ENCODE peak calls at places on chromosome 2, in nine cellular contexts. H, E, P, W, A, D, N, X and O are unnamed samples.

GRCh38 chr2:26449278-26450030 is 28.5 kb downstream of the OTOF start:
- DNase-seq in H (no peak), E (no peak), P (no peak), W (no peak), A (no peak), D (no peak), N (no peak), X (no peak), O (no peak)

GRCh38 chr2:88556026-88556425 is 71.2 kb downstream of the EIF2AK3 start:
- DNase-seq in H (no peak), E (no peak), P (no peak), W (no peak), A (no peak), D (no peak), N (no peak), X (no peak), O (no peak)

GRCh38 chr2:167753142-167753541 is 494.3 kb downstream of the STK39 start:
- DNase-seq in H (no peak), E (no peak), P (no peak), W (no peak), A (no peak), D (no peak), N (no peak), X (no peak), O (no peak)

GRCh38 chr2:3450385-3451031 is 68.8 kb downstream of the ADI1 start:
- DNase-seq in H (no peak), E (no peak), P (no peak), W (no peak), A (no peak), D (no peak), N (no peak), X (no peak), O (peak)

GRCh38 chr2:138059967-138060635 is 95.8 kb downstream of the HNMT start:
- DNase-seq in H (peak), E (peak), P (no peak), W (peak), A (peak), D (peak), N (no peak), X (no peak), O (no peak)

GRCh38 chr2:102803041-102803896 is 41.4 kb downstream of the TMEM182 start:
- DNase-seq in H (peak), E (no peak), P (no peak), W (no peak), A (no peak), D (no peak), N (no peak), X (no peak), O (no peak)

GRCh38 chr2:111029135-111029927 is 91.4 kb upstream of the BCL2L11 start:
- DNase-seq in H (no peak), E (peak), P (no peak), W (no peak), A (no peak), D (no peak), N (no peak), X (peak), O (no peak)

GRCh38 chr2:229520582-229521221 is 193.7 kb downstream of the DNER start:
- DNase-seq in H (no peak), E (no peak), P (no peak), W (no peak), A (peak), D (no peak), N (no peak), X (no peak), O (no peak)

GRCh38 chr2:88903744-88904353 is 212.4 kb downstream of the RPIA start:
- DNase-seq in H (no peak), E (peak), P (no peak), W (peak), A (peak), D (peak), N (no peak), X (no peak), O (no peak)

GRCh38 chr2:46871976-46872381 is 43.6 kb downstream of the MCFD2 start:
- DNase-seq in H (no peak), E (no peak), P (no peak), W (peak), A (no peak), D (no peak), N (no peak), X (no peak), O (no peak)

GRCh38 chr2:102098756-102099155 is 43.8 kb upstream of the IL1R1 start:
- DNase-seq in H (no peak), E (no peak), P (no peak), W (no peak), A (no peak), D (no peak), N (no peak), X (no peak), O (no peak)

GRCh38 chr2:6639870-6640639 is 225.7 kb downstream of the CMPK2 start:
- DNase-seq in H (no peak), E (no peak), P (peak), W (no peak), A (no peak), D (no peak), N (no peak), X (peak), O (no peak)

GRCh38 chr2:203718087-203718486 is 11.6 kb downstream of the CD28 start:
- DNase-seq in H (no peak), E (no peak), P (no peak), W (no peak), A (peak), D (peak), N (no peak), X (no peak), O (no peak)

GRCh38 chr2:241003047-241003360 is 4.6 kb downstream of the SNED1 start:
- DNase-seq in H (no peak), E (no peak), P (no peak), W (no peak), A (no peak), D (no peak), N (no peak), X (no peak), O (peak)

GRCh38 chr2:164747786-164748433 is 93.7 kb downstream of the COBLL1 start:
- DNase-seq in H (no peak), E (no peak), P (no peak), W (no peak), A (no peak), D (no peak), N (no peak), X (no peak), O (no peak)

GRCh38 chr2:195582188-195582587 is 74.8 kb upstream of the SLC39A10 start:
- DNase-seq in H (no peak), E (no peak), P (no peak), W (no peak), A (no peak), D (no peak), N (no peak), X (no peak), O (no peak)

GRCh38 chr2:69716555-69717120 is 25.3 kb upstream of the ANXA4 start:
- DNase-seq in H (peak), E (no peak), P (no peak), W (peak), A (peak), D (peak), N (no peak), X (no peak), O (no peak)

GRCh38 chr2:108982259-108982679 is 6.8 kb downstream of the EDAR start:
- DNase-seq in H (no peak), E (no peak), P (no peak), W (no peak), A (no peak), D (no peak), N (no peak), X (no peak), O (no peak)

GRCh38 chr2:105872142-105872728 is 127.5 kb downstream of the NCK2 start:
- DNase-seq in H (no peak), E (no peak), P (no peak), W (no peak), A (no peak), D (no peak), N (no peak), X (no peak), O (no peak)

GRCh38 chr2:159349674-159350299 is 63.3 kb upstream of the WDSUB1 start:
- DNase-seq in H (no peak), E (no peak), P (no peak), W (no peak), A (peak), D (no peak), N (no peak), X (no peak), O (no peak)

GRCh38 chr2:98551316-98551715 is 57.0 kb downstream of the COA5 start:
- DNase-seq in H (no peak), E (no peak), P (no peak), W (no peak), A (no peak), D (no peak), N (no peak), X (no peak), O (no peak)

GRCh38 chr2:10982931-10983701 is 71.4 kb downstream of the KCNF1 start:
- DNase-seq in H (no peak), E (no peak), P (no peak), W (peak), A (peak), D (no peak), N (no peak), X (no peak), O (no peak)

GRCh38 chr2:226649871-226650660 is 149.6 kb downstream of the IRS1 start:
- DNase-seq in H (peak), E (peak), P (no peak), W (peak), A (peak), D (peak), N (peak), X (peak), O (no peak)

GRCh38 chr2:217065695-217066405 is 206.0 kb upstream of the TNP1 start:
- DNase-seq in H (peak), E (peak), P (no peak), W (peak), A (peak), D (peak), N (no peak), X (no peak), O (no peak)

GRCh38 chr2:171923206-171923605 is 945 bp downstream of the HAT1 start:
- DNase-seq in H (peak), E (no peak), P (peak), W (peak), A (peak), D (peak), N (no peak), X (no peak), O (no peak)

GRCh38 chr2:163155279-163155883 is 316.8 kb upstream of the KCNH7 start:
- DNase-seq in H (peak), E (peak), P (no peak), W (peak), A (peak), D (peak), N (no peak), X (no peak), O (no peak)

GRCh38 chr2:232349546-232349945 is 29.0 kb upstream of the ALPP start:
- DNase-seq in H (no peak), E (no peak), P (no peak), W (no peak), A (no peak), D (no peak), N (no peak), X (no peak), O (no peak)

GRCh38 chr2:205775091-205775876 is 93.0 kb downstream of the NRP2 start:
- DNase-seq in H (peak), E (peak), P (no peak), W (no peak), A (peak), D (peak), N (no peak), X (no peak), O (no peak)

GRCh38 chr2:155203187-155203586 is 504.7 kb downstream of the KCNJ3 start:
- DNase-seq in H (no peak), E (no peak), P (no peak), W (no peak), A (no peak), D (no peak), N (no peak), X (no peak), O (no peak)

GRCh38 chr2:189249171-189249570 is 69.6 kb upstream of the COL5A2 start:
- DNase-seq in H (peak), E (no peak), P (no peak), W (peak), A (peak), D (peak), N (no peak), X (no peak), O (no peak)

GRCh38 chr2:180505203-180505602 is 475.2 kb upstream of the UBE2E3 start:
- DNase-seq in H (peak), E (no peak), P (no peak), W (peak), A (no peak), D (peak), N (no peak), X (no peak), O (no peak)

GRCh38 chr2:164151518-164151917 is 415.7 kb upstream of the FIGN start:
- DNase-seq in H (no peak), E (no peak), P (no peak), W (no peak), A (peak), D (no peak), N (no peak), X (no peak), O (no peak)

DNA sequence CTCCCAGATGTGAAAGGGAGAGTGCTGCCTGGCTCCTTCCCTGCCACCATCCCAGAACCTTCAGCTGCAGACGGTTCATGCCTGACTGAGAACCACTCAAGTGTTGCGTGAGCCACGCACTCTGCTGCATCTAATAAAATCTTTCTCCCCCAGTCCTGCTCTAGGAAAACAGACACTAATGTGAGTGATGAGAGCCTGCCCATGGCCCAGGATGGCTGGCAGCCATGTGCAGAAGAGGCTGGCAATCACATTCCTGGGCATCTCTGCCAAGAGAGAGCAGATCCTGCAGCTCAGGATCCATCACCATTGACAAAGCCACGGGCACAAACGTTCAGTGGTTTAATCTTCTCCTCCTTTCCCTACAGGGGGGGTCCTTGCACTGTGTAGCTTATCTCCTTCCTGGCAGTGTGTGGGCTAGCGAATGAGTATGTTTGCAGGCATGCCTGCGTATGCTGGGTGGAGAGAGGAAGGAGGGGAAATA is 477.5 kb downstream of the SLC4A3 start:
- DNase-seq in H (peak), E (peak), P (no peak), W (peak), A (peak), D (peak), N (no peak), X (no peak), O (no peak)
- TF ChIP-seq CTCF in H (peak), E (no peak), P (no peak), W (peak), A (peak), D (peak), N (peak), X (peak), O (peak)

GRCh38 chr2:14690926-14691325 is 58.4 kb downstream of the LRATD1 start:
- DNase-seq in H (no peak), E (no peak), P (no peak), W (no peak), A (no peak), D (no peak), N (no peak), X (no peak), O (no peak)
- TF ChIP-seq CTCF in H (no peak), E (no peak), P (no peak), W (no peak), A (no peak), D (no peak), N (no peak), X (no peak), O (no peak)

DNA sequence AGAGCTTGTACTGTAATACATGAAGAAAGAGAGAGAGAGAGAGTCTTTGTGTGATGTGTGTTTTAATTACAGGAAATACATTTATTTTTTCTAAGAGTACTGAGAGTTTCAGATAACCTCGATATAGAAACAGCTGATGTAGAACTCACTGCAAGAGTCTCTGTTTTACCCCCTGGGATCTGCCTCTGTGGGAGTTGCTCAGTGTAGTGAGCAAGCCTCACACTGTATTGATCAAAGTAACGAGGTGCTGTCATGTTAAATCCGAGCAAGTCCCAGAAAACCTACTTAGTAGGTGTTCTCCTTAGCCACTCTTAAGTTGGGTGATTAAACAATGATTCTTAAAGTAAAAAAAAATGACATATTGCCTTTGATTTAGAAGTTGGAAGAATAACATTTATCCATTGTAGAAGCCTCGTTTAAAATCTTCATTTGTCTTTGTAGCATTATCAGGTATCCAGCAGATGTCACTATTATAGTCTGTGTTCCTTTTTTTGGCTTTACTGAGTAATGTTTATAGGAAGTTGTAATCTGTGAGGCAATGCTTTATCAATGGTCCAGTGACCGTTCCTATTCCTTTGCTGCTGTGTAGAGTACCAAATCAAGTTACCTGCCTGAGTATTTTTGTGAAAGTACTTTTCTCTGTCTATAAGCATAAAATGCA is 219.0 kb downstream of the MYO3B start:
- DNase-seq in H (peak), E (peak), P (no peak), W (peak), A (peak), D (peak), N (no peak), X (no peak), O (no peak)
- TF ChIP-seq CTCF in H (peak), E (peak), P (peak), W (peak), A (peak), D (peak), N (peak), X (peak), O (peak)

GRCh38 chr2:190344275-190344827 is 962 bp downstream of the INPP1 start:
- DNase-seq in H (no peak), E (peak), P (no peak), W (no peak), A (no peak), D (no peak), N (no peak), X (no peak), O (no peak)
- TF ChIP-seq CTCF in H (peak), E (peak), P (peak), W (peak), A (peak), D (peak), N (peak), X (peak), O (peak)

DNA sequence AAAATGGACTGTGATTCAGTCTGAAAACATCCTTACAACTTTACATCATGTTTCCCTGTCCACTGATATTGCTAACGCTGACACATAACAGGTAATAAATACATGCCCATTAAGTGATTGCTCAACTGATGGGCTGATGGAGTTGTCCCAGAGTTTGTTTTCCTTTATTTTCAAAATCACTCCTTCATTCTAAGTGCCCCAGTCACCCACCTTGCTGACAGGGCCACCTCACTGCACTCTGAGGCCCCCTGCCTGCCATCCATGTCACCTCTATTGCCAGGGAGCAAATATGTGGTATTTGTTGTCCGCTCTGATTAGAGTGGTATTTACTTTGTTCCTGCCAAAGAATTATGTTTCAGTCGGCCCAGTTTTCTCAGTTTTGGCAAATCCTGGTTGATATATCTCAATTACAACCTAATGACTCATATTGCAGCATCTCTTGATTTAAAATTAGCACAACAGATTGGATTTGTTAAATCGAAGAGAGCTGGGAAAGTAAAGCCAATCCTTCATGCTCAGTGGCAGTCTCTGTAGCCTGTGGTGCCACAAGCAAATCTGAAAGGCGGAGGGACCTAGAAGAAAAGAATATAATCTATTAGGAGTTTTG is 105.1 kb downstream of the RDH14 start:
- DNase-seq in H (peak), E (peak), P (no peak), W (peak), A (peak), D (peak), N (no peak), X (peak), O (no peak)
- TF ChIP-seq CTCF in H (no peak), E (no peak), P (no peak), W (peak), A (peak), D (peak), N (no peak), X (peak), O (peak)

DNA sequence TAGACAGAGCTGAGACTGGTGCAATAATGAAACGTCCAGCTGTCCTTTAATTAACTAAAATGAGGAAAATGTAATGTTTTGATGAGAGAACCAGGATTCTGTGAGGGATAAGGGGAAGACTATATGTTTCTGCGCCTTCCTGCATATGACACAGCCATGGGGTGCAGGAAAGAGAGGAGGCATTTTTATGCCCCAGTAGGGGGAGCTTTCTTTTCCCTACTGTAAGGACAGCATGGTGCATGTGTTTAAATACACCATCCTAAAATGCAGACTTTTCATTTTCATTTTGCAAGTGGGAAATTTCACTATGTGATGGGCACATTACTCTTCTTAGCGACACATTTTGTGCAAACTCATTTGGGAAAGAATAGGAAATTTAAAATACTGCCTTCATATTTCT is 446.1 kb downstream of the ARHGAP15 start:
- DNase-seq in H (no peak), E (no peak), P (no peak), W (peak), A (peak), D (no peak), N (no peak), X (no peak), O (no peak)
- TF ChIP-seq CTCF in H (peak), E (no peak), P (peak), W (peak), A (peak), D (peak), N (peak), X (peak), O (peak)

GRCh38 chr2:239118675-239119211 is 270.9 kb downstream of the TWIST2 start:
- DNase-seq in H (no peak), E (no peak), P (no peak), W (no peak), A (no peak), D (no peak), N (no peak), X (no peak), O (no peak)
- TF ChIP-seq CTCF in H (no peak), E (no peak), P (no peak), W (no peak), A (no peak), D (no peak), N (no peak), X (no peak), O (no peak)

GRCh38 chr2:73920577-73921545 is 5.8 kb upstream of the DGUOK start:
- DNase-seq in H (no peak), E (no peak), P (peak), W (peak), A (peak), D (no peak), N (no peak), X (peak), O (no peak)
- TF ChIP-seq CTCF in H (no peak), E (no peak), P (peak), W (peak), A (peak), D (peak), N (peak), X (peak), O (peak)